ENCODE peak calls at places on chromosomes 13 and 19, in eight cellular contexts. V is OCI-LY7, J is IMR-90, I is H1, X is astrocyte, O is fibroblast of lung, N is SK-N-SH, R is PC-3. D is an unnamed sample.

GRCh38 chr19:16888629-16889371 is at the start of gene F2RL3:
- DNase-seq in R (no peak), N (peak; percentile 71), X (peak; percentile 2), I (no peak), V (no peak), O (peak; percentile 17), J (peak; percentile 22), D (no peak)

GRCh38 chr19:9793051-9793591 is 24.6 kb upstream of the ZNF846 start:
- DNase-seq in O (peak; percentile 44), N (no peak), V (peak; percentile 54), J (peak; percentile 32), I (no peak), X (peak; percentile 39), R (peak; percentile 26), D (peak; percentile 80)

GRCh38 chr13:48411281-48412099 is 1.4 kb downstream of the LPAR6 start:
- DNase-seq in R (peak; percentile 32), X (no peak), I (no peak), J (peak; percentile 21), N (no peak), O (no peak), V (no peak), D (peak; percentile 67)

GRCh38 chr19:15091918-15092753 is 10.1 kb downstream of the OR1I1 start:
- DNase-seq in R (peak; percentile 89), X (peak; percentile 23), I (peak; percentile 54), O (peak; percentile 77), J (peak; percentile 71), V (peak; percentile 85), N (peak; percentile 50), D (peak; percentile 60)

GRCh38 chr19:7076151-7076550 is 6.6 kb downstream of the ZNF557 start:
- DNase-seq in J (no peak), R (no peak), V (no peak), I (no peak), O (no peak), N (no peak), X (no peak), D (peak; percentile 1)

GRCh38 chr13:111508164-111508870 is 187.9 kb downstream of the TEX29 start:
- DNase-seq in O (no peak), J (no peak), R (no peak), V (no peak), N (no peak), X (no peak), I (no peak), D (no peak)

GRCh38 chr13:33264620-33264978 is 21.0 kb downstream of the STARD13 start:
- DNase-seq in O (no peak), N (no peak), R (no peak), X (no peak), J (no peak), V (no peak), I (no peak), D (no peak)

GRCh38 chr13:50805805-50806204 is 37.7 kb downstream of the DLEU7 start:
- DNase-seq in V (peak; percentile 41), O (peak; percentile 12), X (peak; percentile 2), R (peak; percentile 19), N (no peak), I (no peak), J (peak; percentile 1), D (no peak)

GRCh38 chr19:10911579-10912363 is 16.7 kb downstream of the YIPF2 start:
- DNase-seq in V (no peak), R (no peak), O (no peak), J (no peak), X (no peak), N (no peak), I (no peak), D (no peak)

GRCh38 chr13:111210488-111210887 is 95.4 kb downstream of the ARHGEF7 start:
- DNase-seq in X (peak; percentile 87), J (peak; percentile 91), O (peak; percentile 93), R (peak; percentile 29), V (no peak), N (no peak), I (no peak), D (no peak)

GRCh38 chr19:33819875-33820781 is 23.5 kb downstream of the KCTD15 start:
- DNase-seq in N (peak; percentile 36), J (peak; percentile 12), V (peak; percentile 54), X (peak; percentile 45), O (peak; percentile 76), I (peak; percentile 89), R (peak; percentile 85), D (peak; percentile 53)

GRCh38 chr13:42702726-42703125 is 78.7 kb upstream of the FAM216B start:
- DNase-seq in X (peak; percentile 13), J (no peak), R (no peak), N (no peak), O (peak; percentile 84), V (no peak), I (no peak), D (no peak)

GRCh38 chr19:41646589-41647204 is 19.8 kb upstream of the CEACAM4 start:
- DNase-seq in V (peak; percentile 33), X (no peak), N (peak; percentile 39), J (no peak), I (peak; percentile 63), R (peak; percentile 30), O (no peak), D (no peak)

GRCh38 chr19:54959840-54960239 is 6.3 kb upstream of the NLRP2 start:
- DNase-seq in R (no peak), I (no peak), N (no peak), O (no peak), J (no peak), V (peak; percentile 60), X (peak; percentile 3), D (no peak)

DNA sequence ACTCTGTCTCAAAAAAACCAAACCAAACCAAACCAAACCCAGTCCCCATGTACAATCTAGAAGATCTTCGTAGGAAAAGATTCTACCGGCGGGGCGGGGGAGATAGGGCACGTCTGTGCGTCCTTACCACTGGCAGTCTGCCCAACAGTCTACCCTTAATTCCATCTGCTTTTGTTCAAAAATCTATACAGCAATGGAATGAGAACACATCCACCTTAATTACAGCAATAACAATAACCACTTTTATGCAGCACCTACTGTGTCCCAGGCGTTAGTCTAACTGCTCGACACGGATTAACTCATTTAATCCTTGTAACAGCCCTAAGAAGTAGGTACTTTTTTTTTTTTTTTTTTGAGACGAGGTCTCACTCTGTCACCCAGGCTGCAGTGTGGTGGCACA is 2.5 kb upstream of the ATF5 start:
- DNase-seq in I (no peak), N (no peak), V (no peak), J (no peak), O (no peak), X (no peak), R (no peak), D (no peak)
- H3K4me2 ChIP-seq in I (no peak overlapping the region), N (no peak overlapping the region), V (peak overlapping the region; percentile 92), J (no peak overlapping the region), O (no peak overlapping the region), X (peak overlapping the region; percentile 98), R (peak overlapping the region; percentile 91), D (peak overlapping the region; percentile 76)

GRCh38 chr19:35206379-35206778 is 22.2 kb downstream of the FAM187B start:
- DNase-seq in O (no peak), R (no peak), X (no peak), V (peak; percentile 85), I (peak; percentile 26), N (no peak), J (no peak), D (peak; percentile 55)
- H3K4me3 ChIP-seq in O (no peak overlapping the region), R (no peak overlapping the region), X (no peak overlapping the region), V (peak overlapping the region; percentile 53), I (no peak overlapping the region), N (no peak overlapping the region), J (no peak overlapping the region), D (no peak overlapping the region)

DNA sequence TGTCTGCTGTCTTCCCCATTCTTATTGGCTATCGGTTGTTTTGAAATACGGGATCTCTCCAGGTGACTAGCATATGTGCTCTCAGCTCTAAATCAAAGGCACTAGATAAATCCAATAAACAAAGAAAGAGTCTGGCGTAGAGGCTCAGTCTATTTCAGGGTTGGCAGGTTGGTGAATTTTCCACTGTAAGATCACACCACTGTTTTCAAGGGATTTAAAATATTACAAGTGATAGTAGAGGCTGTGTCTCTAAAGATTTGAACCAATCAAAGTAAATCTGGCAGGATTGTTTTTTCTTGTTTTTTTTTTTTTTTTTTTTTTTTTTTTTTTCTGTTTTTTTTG is 67.4 kb downstream of the MRPL57 start:
- DNase-seq in O (no peak), X (no peak), N (no peak), V (no peak), R (no peak), I (no peak), J (no peak), D (no peak)
- H2AFZ ChIP-seq in O (no peak overlapping the region), X (no peak overlapping the region), N (no peak overlapping the region), V (no peak overlapping the region), R (no peak overlapping the region), I (no peak overlapping the region), J (no peak overlapping the region), D (peak overlapping the region; percentile 28)

DNA sequence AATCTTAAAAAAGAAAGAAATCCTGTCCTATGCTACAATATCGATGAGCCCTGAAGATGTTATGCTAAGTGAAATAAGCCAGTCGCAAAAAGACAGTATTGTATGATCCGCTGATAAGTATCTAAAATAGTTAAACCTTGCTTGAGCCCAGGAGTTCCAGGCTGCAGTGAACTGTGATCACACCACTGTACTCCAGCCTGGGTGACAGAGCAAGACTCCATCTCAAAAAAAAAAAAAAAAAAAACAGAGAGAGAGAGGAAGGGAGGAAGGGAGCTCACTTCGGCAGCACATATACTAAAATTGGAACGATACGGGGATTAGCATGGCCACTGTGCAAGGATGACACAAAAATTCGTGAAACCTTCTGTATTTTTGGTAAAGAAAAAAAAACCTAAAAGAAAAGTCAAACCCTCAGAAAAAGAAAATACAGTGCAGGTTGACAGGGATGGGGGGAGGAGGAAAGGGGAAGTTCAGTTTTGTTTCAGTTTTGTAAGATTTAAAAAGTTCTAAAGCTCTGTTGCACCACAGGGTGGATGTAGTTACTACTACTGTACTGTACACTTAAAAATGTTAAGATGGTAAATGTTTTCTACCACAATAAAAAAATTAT is 8.4 kb downstream of the CLASRP start:
- DNase-seq in N (no peak), O (no peak), X (no peak), R (no peak), I (no peak), V (peak; percentile 76), J (no peak), D (no peak)
- H3K4me2 ChIP-seq in N (no peak overlapping the region), O (no peak overlapping the region), X (no peak overlapping the region), R (no peak overlapping the region), I (no peak overlapping the region), V (peak overlapping the region; percentile 75), J (no peak overlapping the region), D (no peak overlapping the region)

DNA sequence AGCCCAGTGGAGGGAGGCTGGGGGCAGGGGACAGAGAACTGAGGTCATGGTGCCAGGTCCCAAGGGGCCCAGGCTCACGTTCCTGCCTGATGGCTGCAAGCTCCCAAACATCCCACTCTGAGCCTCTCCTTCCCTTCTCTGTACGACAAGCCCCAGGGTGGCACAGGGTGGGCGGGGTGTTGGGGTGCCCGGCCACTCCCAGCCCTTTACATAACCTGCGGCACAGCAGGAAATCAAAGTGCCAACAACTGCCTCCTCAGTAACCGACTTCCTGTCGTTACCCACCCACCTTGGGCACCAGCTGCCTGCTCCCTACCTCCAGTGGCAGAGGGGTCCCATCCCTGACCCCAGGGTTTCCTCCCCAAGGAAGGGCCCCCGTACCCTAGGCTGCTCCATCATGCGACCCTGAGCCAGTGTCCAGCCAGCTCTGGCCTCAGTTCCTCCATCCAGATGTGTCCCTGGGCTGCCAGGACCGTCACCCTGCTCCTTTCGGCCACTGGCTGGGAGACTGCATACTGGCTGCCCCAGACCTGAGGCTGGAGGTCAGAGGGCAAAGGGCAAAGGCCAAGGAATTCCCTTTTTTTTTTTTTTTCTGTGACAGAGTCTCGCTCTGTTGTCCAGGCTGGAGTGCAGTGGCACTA is 27.7 kb upstream of the NFIC start:
- DNase-seq in I (no peak), N (no peak), X (no peak), J (no peak), R (no peak), V (no peak), O (no peak), D (peak; percentile 91)
- H3K4me3 ChIP-seq in I (no peak overlapping the region), N (no peak overlapping the region), X (no peak overlapping the region), J (no peak overlapping the region), R (no peak overlapping the region), V (no peak overlapping the region), O (no peak overlapping the region), D (no peak overlapping the region)